ENCODE peak calls at places on chromosomes 5 and 9, in six cellular contexts. One of them, this sample, is unnamed.

GRCh38 chr9:99778308-99778707 is 43.4 kb upstream of the NR4A3 start:
- DNase-seq in AG09309: peak; percentile 51
- DNase-seq in activated T-helper 1 cell treated with anti-CD3 and anti-CD28 coated beads, Interleukin-12 subunit alpha, Interleukin-12 subunit beta, Interleukin-2, Interleukin-4 antibody, amounts not matched to agents 30 ng/mL and 10 ng/mL and 1 ng/mL, durations not matched to agents 14 hours and 24 hours and 36 hours: no peak
- DNase-seq in Kasumi-1: no peak
- DNase-seq in LHCN-M2: peak; percentile 74
- DNase-seq in ACHN: peak; percentile 63
- DNase-seq in this sample: no peak

GRCh38 chr5:174793684-174794328 is 69.4 kb downstream of the MSX2 start:
- DNase-seq in Kasumi-1: peak; percentile 17
- DNase-seq in activated T-helper 1 cell treated with anti-CD3 and anti-CD28 coated beads, Interleukin-12 subunit alpha, Interleukin-12 subunit beta, Interleukin-2, Interleukin-4 antibody, amounts not matched to agents 30 ng/mL and 10 ng/mL and 1 ng/mL, durations not matched to agents 14 hours and 24 hours and 36 hours: peak; percentile 26
- DNase-seq in ACHN: peak; percentile 2
- DNase-seq in LHCN-M2: peak; percentile 61
- DNase-seq in AG09309: no peak
- DNase-seq in this sample: peak; percentile 29

GRCh38 chr9:98341157-98342102 is 86.0 kb upstream of the TBC1D2 start:
- DNase-seq in activated T-helper 1 cell treated with anti-CD3 and anti-CD28 coated beads, Interleukin-12 subunit alpha, Interleukin-12 subunit beta, Interleukin-2, Interleukin-4 antibody, amounts not matched to agents 30 ng/mL and 10 ng/mL and 1 ng/mL, durations not matched to agents 14 hours and 24 hours and 36 hours: no peak
- DNase-seq in Kasumi-1: no peak
- DNase-seq in ACHN: no peak
- DNase-seq in LHCN-M2: no peak
- DNase-seq in AG09309: no peak
- DNase-seq in this sample: no peak

GRCh38 chr9:130561056-130561455 is 18.3 kb upstream of the FUBP3 start:
- DNase-seq in LHCN-M2: no peak
- DNase-seq in AG09309: no peak
- DNase-seq in ACHN: no peak
- DNase-seq in activated T-helper 1 cell treated with anti-CD3 and anti-CD28 coated beads, Interleukin-12 subunit alpha, Interleukin-12 subunit beta, Interleukin-2, Interleukin-4 antibody, amounts not matched to agents 30 ng/mL and 10 ng/mL and 1 ng/mL, durations not matched to agents 14 hours and 24 hours and 36 hours: no peak
- DNase-seq in Kasumi-1: no peak
- DNase-seq in this sample: no peak

GRCh38 chr9:91178281-91179236 is 183.2 kb downstream of the AUH start:
- DNase-seq in activated T-helper 1 cell treated with anti-CD3 and anti-CD28 coated beads, Interleukin-12 subunit alpha, Interleukin-12 subunit beta, Interleukin-2, Interleukin-4 antibody, amounts not matched to agents 30 ng/mL and 10 ng/mL and 1 ng/mL, durations not matched to agents 14 hours and 24 hours and 36 hours: no peak
- DNase-seq in LHCN-M2: no peak
- DNase-seq in AG09309: no peak
- DNase-seq in Kasumi-1: no peak
- DNase-seq in ACHN: no peak
- DNase-seq in this sample: no peak

GRCh38 chr9:100426532-100427365 is at the start of gene MSANTD3:
- DNase-seq in AG09309: no peak
- DNase-seq in activated T-helper 1 cell treated with anti-CD3 and anti-CD28 coated beads, Interleukin-12 subunit alpha, Interleukin-12 subunit beta, Interleukin-2, Interleukin-4 antibody, amounts not matched to agents 30 ng/mL and 10 ng/mL and 1 ng/mL, durations not matched to agents 14 hours and 24 hours and 36 hours: peak; percentile 28
- DNase-seq in LHCN-M2: peak; percentile 70
- DNase-seq in Kasumi-1: peak; percentile 78
- DNase-seq in ACHN: peak; percentile 75
- DNase-seq in this sample: peak; percentile 39

GRCh38 chr9:77451507-77451906 is 196.6 kb downstream of the GNA14 start:
- DNase-seq in AG09309: no peak
- DNase-seq in LHCN-M2: no peak
- DNase-seq in activated T-helper 1 cell treated with anti-CD3 and anti-CD28 coated beads, Interleukin-12 subunit alpha, Interleukin-12 subunit beta, Interleukin-2, Interleukin-4 antibody, amounts not matched to agents 30 ng/mL and 10 ng/mL and 1 ng/mL, durations not matched to agents 14 hours and 24 hours and 36 hours: no peak
- DNase-seq in ACHN: no peak
- DNase-seq in Kasumi-1: no peak
- DNase-seq in this sample: no peak

GRCh38 chr9:68927165-68927564 is 86.7 kb downstream of the PRKACG start:
- DNase-seq in activated T-helper 1 cell treated with anti-CD3 and anti-CD28 coated beads, Interleukin-12 subunit alpha, Interleukin-12 subunit beta, Interleukin-2, Interleukin-4 antibody, amounts not matched to agents 30 ng/mL and 10 ng/mL and 1 ng/mL, durations not matched to agents 14 hours and 24 hours and 36 hours: no peak
- DNase-seq in ACHN: no peak
- DNase-seq in Kasumi-1: no peak
- DNase-seq in AG09309: no peak
- DNase-seq in LHCN-M2: no peak
- DNase-seq in this sample: no peak

GRCh38 chr5:59798862-59799667 is 94.5 kb downstream of the PDE4D start:
- DNase-seq in activated T-helper 1 cell treated with anti-CD3 and anti-CD28 coated beads, Interleukin-12 subunit alpha, Interleukin-12 subunit beta, Interleukin-2, Interleukin-4 antibody, amounts not matched to agents 30 ng/mL and 10 ng/mL and 1 ng/mL, durations not matched to agents 14 hours and 24 hours and 36 hours: no peak
- DNase-seq in Kasumi-1: no peak
- DNase-seq in ACHN: peak; percentile 34
- DNase-seq in AG09309: no peak
- DNase-seq in LHCN-M2: peak; percentile 23
- DNase-seq in this sample: no peak

GRCh38 chr5:3359642-3360041 is 236.0 kb upstream of the IRX1 start:
- DNase-seq in LHCN-M2: no peak
- DNase-seq in ACHN: no peak
- DNase-seq in AG09309: no peak
- DNase-seq in activated T-helper 1 cell treated with anti-CD3 and anti-CD28 coated beads, Interleukin-12 subunit alpha, Interleukin-12 subunit beta, Interleukin-2, Interleukin-4 antibody, amounts not matched to agents 30 ng/mL and 10 ng/mL and 1 ng/mL, durations not matched to agents 14 hours and 24 hours and 36 hours: no peak
- DNase-seq in Kasumi-1: no peak
- DNase-seq in this sample: no peak

GRCh38 chr5:53815471-53815870 is 255.0 kb downstream of the NDUFS4 start:
- DNase-seq in Kasumi-1: no peak
- DNase-seq in ACHN: no peak
- DNase-seq in AG09309: no peak
- DNase-seq in activated T-helper 1 cell treated with anti-CD3 and anti-CD28 coated beads, Interleukin-12 subunit alpha, Interleukin-12 subunit beta, Interleukin-2, Interleukin-4 antibody, amounts not matched to agents 30 ng/mL and 10 ng/mL and 1 ng/mL, durations not matched to agents 14 hours and 24 hours and 36 hours: no peak
- DNase-seq in LHCN-M2: no peak
- DNase-seq in this sample: no peak

GRCh38 chr9:16830806-16831205 is 39.7 kb downstream of the BNC2 start:
- DNase-seq in ACHN: no peak
- DNase-seq in AG09309: no peak
- DNase-seq in LHCN-M2: peak; percentile 58
- DNase-seq in Kasumi-1: no peak
- DNase-seq in activated T-helper 1 cell treated with anti-CD3 and anti-CD28 coated beads, Interleukin-12 subunit alpha, Interleukin-12 subunit beta, Interleukin-2, Interleukin-4 antibody, amounts not matched to agents 30 ng/mL and 10 ng/mL and 1 ng/mL, durations not matched to agents 14 hours and 24 hours and 36 hours: no peak
- DNase-seq in this sample: no peak

GRCh38 chr9:98887918-98888510 is 55.7 kb upstream of the COL15A1 start:
- DNase-seq in LHCN-M2: no peak
- DNase-seq in AG09309: no peak
- DNase-seq in ACHN: no peak
- DNase-seq in Kasumi-1: no peak
- DNase-seq in activated T-helper 1 cell treated with anti-CD3 and anti-CD28 coated beads, Interleukin-12 subunit alpha, Interleukin-12 subunit beta, Interleukin-2, Interleukin-4 antibody, amounts not matched to agents 30 ng/mL and 10 ng/mL and 1 ng/mL, durations not matched to agents 14 hours and 24 hours and 36 hours: no peak
- DNase-seq in this sample: no peak

GRCh38 chr5:79743846-79744605 is 54.4 kb downstream of the CMYA5 start:
- DNase-seq in activated T-helper 1 cell treated with anti-CD3 and anti-CD28 coated beads, Interleukin-12 subunit alpha, Interleukin-12 subunit beta, Interleukin-2, Interleukin-4 antibody, amounts not matched to agents 30 ng/mL and 10 ng/mL and 1 ng/mL, durations not matched to agents 14 hours and 24 hours and 36 hours: no peak
- DNase-seq in LHCN-M2: peak; percentile 3
- DNase-seq in Kasumi-1: no peak
- DNase-seq in ACHN: no peak
- DNase-seq in AG09309: no peak
- DNase-seq in this sample: no peak

GRCh38 chr5:124599048-124599973 is 147.1 kb downstream of the ZNF608 start:
- DNase-seq in Kasumi-1: peak; percentile 59
- DNase-seq in activated T-helper 1 cell treated with anti-CD3 and anti-CD28 coated beads, Interleukin-12 subunit alpha, Interleukin-12 subunit beta, Interleukin-2, Interleukin-4 antibody, amounts not matched to agents 30 ng/mL and 10 ng/mL and 1 ng/mL, durations not matched to agents 14 hours and 24 hours and 36 hours: no peak
- DNase-seq in LHCN-M2: peak; percentile 93
- DNase-seq in AG09309: no peak
- DNase-seq in ACHN: peak; percentile 23
- DNase-seq in this sample: peak; percentile 32

GRCh38 chr5:79689541-79690466 is at the start of gene CMYA5:
- DNase-seq in AG09309: no peak
- DNase-seq in Kasumi-1: no peak
- DNase-seq in LHCN-M2: peak; percentile 5
- DNase-seq in activated T-helper 1 cell treated with anti-CD3 and anti-CD28 coated beads, Interleukin-12 subunit alpha, Interleukin-12 subunit beta, Interleukin-2, Interleukin-4 antibody, amounts not matched to agents 30 ng/mL and 10 ng/mL and 1 ng/mL, durations not matched to agents 14 hours and 24 hours and 36 hours: no peak
- DNase-seq in ACHN: no peak
- DNase-seq in this sample: no peak